ENCODE peak calls at places on chromosomes 11 and 22, in six cellular contexts. S is GM13977, N is amniotic stem cell, L is PC-9, W is erythroblast, R is psoas muscle. X is an unnamed sample.

GRCh38 chr11:47725445-47726442 is 10.6 kb upstream of the AGBL2 start:
- DNase-seq in S (no peak), N (no peak), L (no peak), W (no peak), R (no peak), X (no peak)

GRCh38 chr11:124801014-124801413 is 808 bp upstream of the MSANTD2 start:
- DNase-seq in S (no peak), N (no peak), L (no peak), W (no peak), R (no peak), X (no peak)

GRCh38 chr22:32562916-32563315 is 88.3 kb downstream of the FBXO7 start:
- DNase-seq in S (no peak), N (no peak), L (no peak), W (no peak), R (no peak), X (no peak)

GRCh38 chr11:113082501-113082900 is 121.3 kb downstream of the NCAM1 start:
- DNase-seq in S (no peak), N (no peak), L (no peak), W (no peak), R (no peak), X (no peak)

GRCh38 chr22:24159650-24160049 is 21.6 kb upstream of the SUSD2 start:
- DNase-seq in S (no peak), N (no peak), L (peak; percentile 17), W (no peak), R (no peak), X (no peak)

GRCh38 chr11:554824-555499 is 5.6 kb downstream of the LMNTD2 start:
- DNase-seq in S (peak; percentile 94), N (no peak), L (peak; percentile 54), W (peak; percentile 68), R (peak; percentile 79), X (peak; percentile 72)

GRCh38 chr11:95671768-95672167 is 117.8 kb downstream of the FAM76B start:
- DNase-seq in S (no peak), N (no peak), L (no peak), W (no peak), R (no peak), X (no peak)

GRCh38 chr22:30947163-30947820 is 21.3 kb downstream of the MORC2 start:
- DNase-seq in S (no peak), N (no peak), L (no peak), W (no peak), R (no peak), X (peak; percentile 51)

GRCh38 chr11:86687083-86687799 is 14.8 kb upstream of the ME3 start:
- DNase-seq in S (no peak), N (no peak), L (no peak), W (no peak), R (no peak), X (no peak)

GRCh38 chr11:13256216-13256615 is 21.4 kb upstream of the BMAL1 start:
- DNase-seq in S (no peak), N (no peak), L (no peak), W (no peak), R (no peak), X (no peak)

GRCh38 chr22:49042877-49043859 is 784.5 kb downstream of the BRD1 start:
- DNase-seq in S (no peak), N (no peak), L (no peak), W (no peak), R (no peak), X (no peak)

GRCh38 chr22:19874307-19875060 is 19.8 kb upstream of the GNB1L start:
- DNase-seq in S (no peak), N (no peak), L (no peak), W (no peak), R (peak; percentile 47), X (peak; percentile 64)

GRCh38 chr11:107301886-107302285 is 155.7 kb downstream of the CWF19L2 start:
- DNase-seq in S (no peak), N (no peak), L (no peak), W (no peak), R (no peak), X (no peak)

GRCh38 chr11:5809905-5810792 is 1.4 kb downstream of the OR52N2 start:
- DNase-seq in S (no peak), N (no peak), L (no peak), W (peak; percentile 64), R (no peak), X (no peak)

GRCh38 chr22:25781801-25782200 is 39.8 kb downstream of the MYO18B start:
- DNase-seq in S (no peak), N (no peak), L (no peak), W (no peak), R (peak; percentile 19), X (no peak)

GRCh38 chr11:70630068-70630467 is 231.7 kb downstream of the CTTN start:
- DNase-seq in S (no peak), N (no peak), L (no peak), W (no peak), R (no peak), X (no peak)

GRCh38 chr22:45903355-45904149 is 73.4 kb downstream of the WNT7B start:
- DNase-seq in S (no peak), N (peak; percentile 51), L (peak; percentile 87), W (no peak), R (no peak), X (no peak)

GRCh38 chr11:125833016-125833415 is at the start of gene PATE4:
- DNase-seq in S (no peak), N (no peak), L (no peak), W (no peak), R (no peak), X (no peak)

GRCh38 chr22:41983516-41983915 is 14.3 kb downstream of the SEPTIN3 start:
- DNase-seq in S (no peak), N (no peak), L (no peak), W (no peak), R (no peak), X (no peak)

GRCh38 chr22:49035818-49036457 is 791.7 kb downstream of the BRD1 start:
- DNase-seq in S (no peak), N (no peak), L (no peak), W (no peak), R (no peak), X (no peak)

GRCh38 chr11:72308226-72309073 is 64.5 kb upstream of the PHOX2A start:
- DNase-seq in S (no peak), N (peak; percentile 95), L (no peak), W (no peak), R (no peak), X (no peak)

GRCh38 chr11:102831128-102831708 is 12.2 kb downstream of the MMP3 start:
- DNase-seq in S (peak; percentile 32), N (peak; percentile 26), L (no peak), W (peak; percentile 10), R (peak; percentile 64), X (peak; percentile 54)

GRCh38 chr11:47124675-47125074 is 52.0 kb downstream of the ARFGAP2 start:
- DNase-seq in S (no peak), N (no peak), L (no peak), W (no peak), R (no peak), X (no peak)

GRCh38 chr11:103892603-103893002 is 143.8 kb upstream of the DDI1 start:
- DNase-seq in S (no peak), N (no peak), L (no peak), W (no peak), R (no peak), X (no peak)

GRCh38 chr11:69166186-69167115 is 10.7 kb downstream of the SMIM38 start:
- DNase-seq in S (peak; percentile 90), N (peak; percentile 78), L (peak; percentile 52), W (no peak), R (no peak), X (peak; percentile 57)

GRCh38 chr22:45120931-45121330 is 42.8 kb upstream of the NUP50 start:
- DNase-seq in S (no peak), N (no peak), L (no peak), W (no peak), R (no peak), X (no peak)

GRCh38 chr11:60500276-60500935 is 7.8 kb downstream of the MS4A12 start:
- DNase-seq in S (no peak), N (no peak), L (no peak), W (no peak), R (no peak), X (no peak)

GRCh38 chr11:59199546-59200420 is 12.9 kb downstream of the MPEG1 start:
- DNase-seq in S (peak; percentile 50), N (no peak), L (no peak), W (no peak), R (no peak), X (no peak)